ENCODE peak calls at places on chromosome 19, in nine cellular contexts. I is kidney, H is GM04504, K is aorta, A is smooth muscle cell of the brain vasculature, Q is osteocyte, B is iPS-NIHi11, R is left ventricle myocardium inferior, O is NCI-H1092 treated with DMSO at 0.1 percent for 48 hours. V is an unnamed sample.

GRCh38 chr19:10395436-10395835 is 7.9 kb downstream of the CDC37 start:
- DNase-seq in I (no peak), H (no peak), K (no peak), A (no peak), Q (no peak), B (no peak), R (no peak), O (no peak), V (no peak)

GRCh38 chr19:47228168-47228936 is 2.6 kb downstream of the BBC3 start:
- DNase-seq in I (peak; percentile 89), H (no peak), K (peak; percentile 71), A (no peak), Q (no peak), B (no peak), R (peak; percentile 52), O (no peak), V (peak; percentile 35)

GRCh38 chr19:39057615-39058014 is 25.3 kb upstream of the FBXO27 start:
- DNase-seq in I (no peak), H (no peak), K (no peak), A (no peak), Q (no peak), B (no peak), R (no peak), O (no peak), V (no peak)

GRCh38 chr19:16199275-16199932 is 1.7 kb downstream of the AP1M1 start:
- DNase-seq in I (no peak), H (no peak), K (no peak), A (no peak), Q (no peak), B (no peak), R (no peak), O (no peak), V (no peak)

GRCh38 chr19:13974073-13974472 is 21.8 kb downstream of the DCAF15 start:
- DNase-seq in I (no peak), H (no peak), K (no peak), A (no peak), Q (no peak), B (peak; percentile 93), R (no peak), O (no peak), V (peak; percentile 69)

GRCh38 chr19:18634612-18635290 is 2.1 kb upstream of the KLHL26 start:
- DNase-seq in I (no peak), H (no peak), K (no peak), A (no peak), Q (no peak), B (no peak), R (no peak), O (no peak), V (peak; percentile 24)

GRCh38 chr19:15419413-15420025 is 731 bp upstream of the AKAP8L start:
- DNase-seq in I (no peak), H (peak; percentile 19), K (no peak), A (no peak), Q (no peak), B (no peak), R (no peak), O (no peak), V (no peak)

GRCh38 chr19:19319725-19320361 is 466 bp downstream of the SUGP1 start:
- DNase-seq in I (no peak), H (no peak), K (no peak), A (no peak), Q (no peak), B (no peak), R (no peak), O (no peak), V (no peak)

GRCh38 chr19:17385878-17386611 is 8.0 kb downstream of the CCDC194 start:
- DNase-seq in I (peak; percentile 88), H (no peak), K (peak; percentile 84), A (peak; percentile 17), Q (peak; percentile 89), B (peak; percentile 81), R (peak; percentile 56), O (peak; percentile 27), V (peak; percentile 31)

V was measured in naive thymus-derived CD4-positive, alpha-beta T cell.